ENCODE peak calls at places on chromosomes 16 and 17, in six cellular contexts. I, H, V, K, L and S are unnamed samples.

GRCh38 chr17:38415250-38416194 is 12.7 kb upstream of the ARHGAP23 start:
- DNase-seq in I (no peak), H (no peak), V (peak; percentile 59), K (no peak), L (no peak), S (no peak)

GRCh38 chr16:162271-162991 is 3.3 kb upstream of the HBM start:
- DNase-seq in I (no peak), H (no peak), V (no peak), K (no peak), L (no peak), S (no peak)

GRCh38 chr16:82248257-82248656 is 78.2 kb upstream of the MPHOSPH6 start:
- DNase-seq in I (no peak), H (no peak), V (no peak), K (no peak), L (no peak), S (no peak)

GRCh38 chr16:10989494-10989893 is 45.1 kb downstream of the CLEC16A start:
- DNase-seq in I (no peak), H (no peak), V (no peak), K (no peak), L (no peak), S (no peak)

GRCh38 chr17:29760279-29760721 is 137.6 kb upstream of the CORO6 start:
- DNase-seq in I (peak; percentile 72), H (no peak), V (peak; percentile 58), K (no peak), L (no peak), S (no peak)

GRCh38 chr16:20878682-20879147 is 21.4 kb downstream of the DCUN1D3 start:
- DNase-seq in I (no peak), H (no peak), V (no peak), K (no peak), L (no peak), S (no peak)

GRCh38 chr17:78935419-78936323 is 10.5 kb upstream of the TIMP2 start:
- DNase-seq in I (no peak), H (peak; percentile 94), V (peak; percentile 95), K (no peak), L (no peak), S (peak; percentile 90)

GRCh38 chr16:12758031-12758669 is 45.5 kb downstream of the CPPED1 start:
- DNase-seq in I (no peak), H (no peak), V (peak; percentile 8), K (no peak), L (no peak), S (no peak)

GRCh38 chr16:66562986-66563385 is 3.3 kb upstream of the CMTM1 start:
- DNase-seq in I (no peak), H (no peak), V (no peak), K (no peak), L (no peak), S (no peak)

GRCh38 chr17:44971776-44972483 is 3.8 kb upstream of the C1QL1 start:
- DNase-seq in I (no peak), H (no peak), V (peak; percentile 33), K (no peak), L (no peak), S (no peak)

GRCh38 chr16:73210084-73210483 is 162.2 kb upstream of the ZFHX3 start:
- DNase-seq in I (no peak), H (no peak), V (no peak), K (no peak), L (no peak), S (no peak)

GRCh38 chr17:3962217-3963069 is 1.8 kb downstream of the ATP2A3 start:
- DNase-seq in I (no peak), H (no peak), V (no peak), K (no peak), L (no peak), S (no peak)

GRCh38 chr17:3959295-3959899 is 4.8 kb downstream of the ATP2A3 start:
- DNase-seq in I (no peak), H (no peak), V (peak; percentile 80), K (peak; percentile 41), L (no peak), S (no peak)

GRCh38 chr17:3959921-3960601 is 4.2 kb downstream of the ATP2A3 start:
- DNase-seq in I (no peak), H (no peak), V (no peak), K (no peak), L (no peak), S (no peak)

GRCh38 chr17:3961564-3962047 is 2.6 kb downstream of the ATP2A3 start:
- DNase-seq in I (peak; percentile 16), H (no peak), V (no peak), K (no peak), L (no peak), S (no peak)

DNA sequence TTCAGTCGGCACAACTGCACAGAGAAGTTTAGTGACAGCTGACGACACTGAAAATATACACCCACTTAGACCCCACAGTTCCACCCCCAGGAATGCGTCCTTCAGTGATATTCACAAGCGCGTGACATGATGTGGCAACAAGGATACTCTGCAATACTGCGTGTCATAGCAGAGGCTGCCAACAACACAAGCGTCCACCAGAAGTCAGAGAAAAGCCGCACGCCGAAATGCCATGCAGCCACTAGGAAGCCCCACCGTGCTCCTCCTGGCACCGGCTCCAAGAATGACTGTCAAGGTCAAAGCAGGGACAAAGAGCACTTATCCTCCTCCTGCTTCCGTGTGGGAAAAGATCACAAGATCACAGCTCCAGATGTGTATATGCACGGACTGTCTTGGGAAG is 3.5 kb downstream of the ATP2A3 start:
- DNase-seq in I (no peak), H (peak; percentile 61), V (no peak), K (no peak), L (no peak), S (peak; percentile 62)
- H3K27ac ChIP-seq in I (no peak overlapping the region), H (no peak overlapping the region), V (no peak overlapping the region), K (peak overlapping the region; percentile 78), L (no peak overlapping the region), S (no peak overlapping the region)

GRCh38 chr16:88973007-88973410 is 4.0 kb downstream of the CBFA2T3 start:
- DNase-seq in I (no peak), H (no peak), V (no peak), K (no peak), L (no peak), S (no peak)
- H3K27me3 ChIP-seq in I (no peaks in the 10 kb centered on the region), H (no peaks in the 10 kb centered on the region), V (peaks cover 20% of the 10 kb centered on the region), K (peaks cover 2% of the 10 kb centered on the region), L (peaks cover 69% of the 10 kb centered on the region), S (no peaks in the 10 kb centered on the region)

GRCh38 chr17:76049239-76049638 is 22.1 kb upstream of the EVPL start:
- DNase-seq in I (no peak), H (no peak), V (no peak), K (no peak), L (no peak), S (no peak)
- H3K27ac ChIP-seq in I (peak overlapping the region; percentile 64), H (no peak overlapping the region), V (peak overlapping the region; percentile 96), K (no peak overlapping the region), L (no peak overlapping the region), S (no peak overlapping the region)

GRCh38 chr17:6670999-6671398 is 19.4 kb downstream of the C17orf100 start:
- DNase-seq in I (no peak), H (no peak), V (no peak), K (no peak), L (no peak), S (no peak)
- H3K27me3 ChIP-seq in I (no peaks in the 10 kb centered on the region), H (no peaks in the 10 kb centered on the region), V (peaks cover 16% of the 10 kb centered on the region), K (no peaks in the 10 kb centered on the region), L (peaks cover 32% of the 10 kb centered on the region), S (no peaks in the 10 kb centered on the region)

DNA sequence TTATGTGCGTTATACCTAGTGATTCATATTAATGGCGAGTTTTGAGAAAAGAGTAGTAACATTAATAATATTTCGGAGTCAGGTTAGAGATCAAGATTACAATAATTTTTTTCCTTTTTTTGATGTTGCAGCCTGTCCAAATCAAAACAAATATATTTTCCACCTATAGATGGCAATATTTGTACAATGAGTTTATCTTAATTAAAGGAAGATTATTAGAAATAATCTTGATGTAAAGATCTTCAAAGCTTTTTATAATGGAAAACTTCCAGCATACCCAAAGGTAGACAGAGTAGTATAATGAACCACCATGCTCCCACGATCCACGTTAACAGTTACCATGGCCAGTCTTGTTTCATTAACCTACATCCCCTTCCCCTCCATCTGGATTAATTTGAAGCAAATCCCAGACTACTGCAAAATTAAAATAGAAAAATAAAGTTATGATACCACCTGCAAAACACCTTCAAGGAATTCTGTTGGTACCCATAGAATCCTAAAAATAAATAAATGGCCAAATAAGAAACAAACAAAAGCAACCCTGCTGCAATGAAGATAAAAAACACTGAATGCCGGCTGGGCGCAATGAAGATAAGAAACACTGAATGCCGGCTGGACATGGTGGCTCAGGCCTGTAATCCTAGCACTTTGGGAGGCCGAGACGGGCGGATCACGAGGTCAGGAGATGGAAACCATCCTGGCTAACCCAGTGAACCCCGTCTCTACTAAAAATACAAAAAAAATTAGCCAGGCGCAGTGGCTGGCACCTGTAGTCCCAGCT is 46.5 kb upstream of the GINS3 start:
- DNase-seq in I (no peak), H (no peak), V (no peak), K (no peak), L (no peak), S (no peak)
- H3K27ac ChIP-seq in I (no peak overlapping the region), H (peak overlapping the region; percentile 75), V (no peak overlapping the region), K (no peak overlapping the region), L (peak overlapping the region; percentile 67), S (no peak overlapping the region)

GRCh38 chr16:86877108-86877507 is 298.8 kb downstream of the FOXL1 start:
- DNase-seq in I (no peak), H (no peak), V (no peak), K (no peak), L (no peak), S (no peak)
- H3K27me3 ChIP-seq in I (peaks cover 6% of the 10 kb centered on the region), H (no peaks in the 10 kb centered on the region), V (no peaks in the 10 kb centered on the region), K (peaks cover 9% of the 10 kb centered on the region), L (peaks cover 11% of the 10 kb centered on the region), S (no peaks in the 10 kb centered on the region)

GRCh38 chr17:77888242-77889134 is 70.0 kb upstream of the TNRC6C start:
- DNase-seq in I (no peak), H (no peak), V (no peak), K (no peak), L (no peak), S (peak; percentile 36)
- H3K27ac ChIP-seq in I (peak overlapping the region; percentile 91), H (peak overlapping the region; percentile 73), V (no peak overlapping the region), K (no peak overlapping the region), L (peak overlapping the region; percentile 47), S (no peak overlapping the region)